ENCODE peak calls at places on chromosomes 16 and 17, in five cellular contexts. One of them, this sample, is unnamed.

GRCh38 chr16:11692171-11692570 is 23.9 kb downstream of the SNN start:
- DNase-seq in pancreas: no peak
- DNase-seq in fibroblast of lung: no peak
- DNase-seq in right atrium auricular region: peak; percentile 36
- DNase-seq in neural progenitor cell: no peak
- DNase-seq in this sample: no peak

GRCh38 chr16:2234813-2235170 is 1.5 kb upstream of the DNASE1L2 start:
- DNase-seq in fibroblast of lung: no peak
- DNase-seq in right atrium auricular region: no peak
- DNase-seq in neural progenitor cell: no peak
- DNase-seq in pancreas: no peak
- DNase-seq in this sample: no peak

GRCh38 chr17:69466905-69467630 is 52.6 kb downstream of the MAP2K6 start:
- DNase-seq in neural progenitor cell: peak; percentile 77
- DNase-seq in right atrium auricular region: no peak
- DNase-seq in pancreas: no peak
- DNase-seq in fibroblast of lung: peak; percentile 78
- DNase-seq in this sample: no peak

GRCh38 chr17:6456914-6457687 is 12.8 kb downstream of the PIMREG start:
- DNase-seq in fibroblast of lung: peak; percentile 63
- DNase-seq in right atrium auricular region: no peak
- DNase-seq in neural progenitor cell: no peak
- DNase-seq in pancreas: peak; percentile 58
- DNase-seq in this sample: peak; percentile 64

GRCh38 chr16:9091867-9092281 is 430 bp downstream of the HAPSTR1 start:
- DNase-seq in pancreas: no peak
- DNase-seq in fibroblast of lung: no peak
- DNase-seq in right atrium auricular region: no peak
- DNase-seq in neural progenitor cell: no peak
- DNase-seq in this sample: no peak

GRCh38 chr16:11395008-11395948 is 50.0 kb downstream of the RMI2 start:
- DNase-seq in neural progenitor cell: no peak
- DNase-seq in right atrium auricular region: no peak
- DNase-seq in fibroblast of lung: no peak
- DNase-seq in pancreas: peak; percentile 36
- DNase-seq in this sample: no peak

GRCh38 chr16:77452243-77452642 is 17.4 kb upstream of the ADAMTS18 start:
- DNase-seq in pancreas: no peak
- DNase-seq in right atrium auricular region: no peak
- DNase-seq in fibroblast of lung: no peak
- DNase-seq in neural progenitor cell: no peak
- DNase-seq in this sample: no peak

GRCh38 chr17:41133880-41134735 is 6.2 kb downstream of the KRTAP4-6 start:
- DNase-seq in neural progenitor cell: no peak
- DNase-seq in fibroblast of lung: peak; percentile 20
- DNase-seq in right atrium auricular region: no peak
- DNase-seq in pancreas: no peak
- DNase-seq in this sample: no peak

GRCh38 chr16:81005644-81006471 is 827 bp downstream of the CMC2 start:
- DNase-seq in pancreas: no peak
- DNase-seq in neural progenitor cell: peak; percentile 48
- DNase-seq in right atrium auricular region: peak; percentile 76
- DNase-seq in fibroblast of lung: no peak
- DNase-seq in this sample: no peak

GRCh38 chr17:28645576-28645939 is 600 bp upstream of the BLTP2 start:
- DNase-seq in right atrium auricular region: no peak
- DNase-seq in neural progenitor cell: no peak
- DNase-seq in pancreas: no peak
- DNase-seq in fibroblast of lung: no peak
- DNase-seq in this sample: no peak

GRCh38 chr16:4859900-4860255 is 12.6 kb downstream of the UBN1 start:
- DNase-seq in pancreas: no peak
- DNase-seq in neural progenitor cell: no peak
- DNase-seq in fibroblast of lung: peak; percentile 64
- DNase-seq in right atrium auricular region: no peak
- DNase-seq in this sample: no peak

GRCh38 chr17:47956818-47957590 is 679 bp downstream of the PRR15L start:
- DNase-seq in fibroblast of lung: no peak
- DNase-seq in neural progenitor cell: no peak
- DNase-seq in pancreas: peak; percentile 65
- DNase-seq in right atrium auricular region: no peak
- DNase-seq in this sample: no peak

GRCh38 chr17:63154586-63155244 is 188.7 kb downstream of the TANC2 start:
- DNase-seq in right atrium auricular region: no peak
- DNase-seq in pancreas: no peak
- DNase-seq in neural progenitor cell: no peak
- DNase-seq in fibroblast of lung: no peak
- DNase-seq in this sample: no peak

GRCh38 chr17:48757524-48757961 is 29.0 kb upstream of the HOXB13 start:
- DNase-seq in pancreas: no peak
- DNase-seq in neural progenitor cell: no peak
- DNase-seq in right atrium auricular region: no peak
- DNase-seq in fibroblast of lung: no peak
- DNase-seq in this sample: no peak

GRCh38 chr17:78844301-78845005 is 3.8 kb upstream of the USP36 start:
- DNase-seq in right atrium auricular region: no peak
- DNase-seq in fibroblast of lung: peak; percentile 34
- DNase-seq in pancreas: no peak
- DNase-seq in neural progenitor cell: no peak
- DNase-seq in this sample: no peak

GRCh38 chr17:48544356-48545021 is 420 bp downstream of the HOXB2 start:
- DNase-seq in pancreas: peak; percentile 63
- DNase-seq in right atrium auricular region: peak; percentile 90
- DNase-seq in fibroblast of lung: peak; percentile 94
- DNase-seq in neural progenitor cell: peak; percentile 72
- DNase-seq in this sample: no peak

GRCh38 chr16:87152221-87152755 is 164.9 kb downstream of the C16orf95 start:
- DNase-seq in neural progenitor cell: no peak
- DNase-seq in fibroblast of lung: no peak
- DNase-seq in right atrium auricular region: no peak
- DNase-seq in pancreas: no peak
- DNase-seq in this sample: no peak

GRCh38 chr16:71526111-71526998 is at the start of gene CHST4:
- DNase-seq in right atrium auricular region: no peak
- DNase-seq in neural progenitor cell: peak; percentile 68
- DNase-seq in fibroblast of lung: peak; percentile 74
- DNase-seq in pancreas: no peak
- DNase-seq in this sample: no peak

GRCh38 chr16:10322723-10323527 is 62.9 kb upstream of the ATF7IP2 start:
- DNase-seq in pancreas: no peak
- DNase-seq in right atrium auricular region: no peak
- DNase-seq in neural progenitor cell: no peak
- DNase-seq in fibroblast of lung: no peak
- DNase-seq in this sample: no peak

GRCh38 chr16:82344157-82344556 is 174.1 kb upstream of the MPHOSPH6 start:
- DNase-seq in right atrium auricular region: no peak
- DNase-seq in neural progenitor cell: peak; percentile 47
- DNase-seq in fibroblast of lung: no peak
- DNase-seq in pancreas: no peak
- DNase-seq in this sample: no peak

DNA sequence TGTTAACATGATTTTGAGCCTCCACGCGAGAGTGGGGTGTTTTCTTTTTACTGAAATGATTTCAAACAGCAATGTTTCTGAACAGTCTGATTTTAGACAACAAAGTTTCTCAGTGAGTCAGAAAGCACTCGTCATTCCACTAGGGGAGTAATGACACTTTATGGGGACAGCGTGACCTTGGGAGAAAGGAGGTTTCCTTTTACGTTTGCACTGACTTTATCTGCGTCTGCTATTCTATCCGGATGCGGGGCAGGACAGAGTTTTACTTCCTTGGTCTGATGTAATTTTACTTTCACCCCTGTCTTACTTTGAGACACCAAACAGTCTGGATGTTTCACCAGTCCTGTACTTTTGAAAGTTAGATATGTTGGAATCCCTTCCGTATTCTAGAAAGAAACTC is 20.7 kb downstream of the SLC47A1 start:
- DNase-seq in right atrium auricular region: peak; percentile 59
- DNase-seq in fibroblast of lung: no peak
- DNase-seq in neural progenitor cell: no peak
- DNase-seq in pancreas: no peak
- DNase-seq in this sample: no peak
- TF ChIP-seq CTCF in right atrium auricular region: no peak
- TF ChIP-seq CTCF in fibroblast of lung: no peak
- TF ChIP-seq CTCF in neural progenitor cell: no peak
- TF ChIP-seq CTCF in pancreas: no peak
- TF ChIP-seq CTCF in this sample: no peak

GRCh38 chr17:77330602-77331081 is 189.9 kb downstream of the SEC14L1 start:
- DNase-seq in right atrium auricular region: peak; percentile 50
- DNase-seq in pancreas: no peak
- DNase-seq in fibroblast of lung: no peak
- DNase-seq in neural progenitor cell: no peak
- DNase-seq in this sample: no peak
- H3K4me1 ChIP-seq in right atrium auricular region: peaks cover 18% of the 10 kb centered on the region
- H3K4me1 ChIP-seq in pancreas: no peaks in the 10 kb centered on the region
- H3K4me1 ChIP-seq in fibroblast of lung: peaks cover 19% of the 10 kb centered on the region
- H3K4me1 ChIP-seq in neural progenitor cell: no peaks in the 10 kb centered on the region
- H3K4me1 ChIP-seq in this sample: peaks cover 25% of the 10 kb centered on the region

GRCh38 chr17:75544250-75544649 is 18.8 kb downstream of the LLGL2 start:
- DNase-seq in fibroblast of lung: no peak
- DNase-seq in neural progenitor cell: no peak
- DNase-seq in right atrium auricular region: no peak
- DNase-seq in pancreas: no peak
- DNase-seq in this sample: no peak

GRCh38 chr17:75548839-75549238 is 23.3 kb downstream of the LLGL2 start:
- DNase-seq in pancreas: no peak
- DNase-seq in neural progenitor cell: no peak
- DNase-seq in right atrium auricular region: no peak
- DNase-seq in fibroblast of lung: no peak
- DNase-seq in this sample: no peak

GRCh38 chr17:75549246-75550138 is 24.0 kb downstream of the LLGL2 start:
- DNase-seq in pancreas: peak; percentile 88
- DNase-seq in fibroblast of lung: no peak
- DNase-seq in neural progenitor cell: peak; percentile 82
- DNase-seq in right atrium auricular region: no peak
- DNase-seq in this sample: peak; percentile 75

GRCh38 chr17:75546181-75546580 is 20.7 kb downstream of the LLGL2 start:
- DNase-seq in fibroblast of lung: no peak
- DNase-seq in right atrium auricular region: no peak
- DNase-seq in neural progenitor cell: no peak
- DNase-seq in pancreas: no peak
- DNase-seq in this sample: no peak

DNA sequence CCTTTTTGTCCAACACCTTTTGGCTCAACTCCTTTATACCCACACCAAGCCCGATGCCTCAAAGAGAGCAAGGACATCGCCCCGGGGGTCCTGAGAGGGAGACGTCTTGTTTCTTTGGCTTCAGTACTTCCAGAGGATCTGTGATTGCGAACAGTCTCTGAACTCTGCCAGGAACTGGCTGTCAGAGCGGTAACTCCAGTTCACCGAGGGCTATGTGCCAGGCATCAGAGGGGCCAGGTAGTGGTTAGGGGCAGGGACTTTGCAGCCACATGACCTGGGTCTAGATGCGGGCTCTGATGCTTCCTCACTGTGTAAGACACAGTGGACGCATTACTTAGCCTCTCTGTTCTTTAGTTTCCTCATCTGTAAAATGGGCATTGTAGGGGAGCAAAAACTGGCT is 21.6 kb downstream of the LLGL2 start:
- DNase-seq in pancreas: no peak
- DNase-seq in neural progenitor cell: no peak
- DNase-seq in right atrium auricular region: no peak
- DNase-seq in fibroblast of lung: no peak
- DNase-seq in this sample: no peak
- H3K27ac ChIP-seq in pancreas: peak overlapping the region; percentile 2
- H3K27ac ChIP-seq in neural progenitor cell: no peak overlapping the region
- H3K27ac ChIP-seq in right atrium auricular region: no peak overlapping the region
- H3K27ac ChIP-seq in fibroblast of lung: no peak overlapping the region
- H3K27ac ChIP-seq in this sample: no peak overlapping the region

GRCh38 chr16:13839577-13839976 is 80.4 kb upstream of the ERCC4 start:
- DNase-seq in right atrium auricular region: no peak
- DNase-seq in neural progenitor cell: no peak
- DNase-seq in fibroblast of lung: no peak
- DNase-seq in pancreas: no peak
- DNase-seq in this sample: no peak

GRCh38 chr16:13833510-13833909 is 86.4 kb upstream of the ERCC4 start:
- DNase-seq in fibroblast of lung: no peak
- DNase-seq in pancreas: no peak
- DNase-seq in right atrium auricular region: no peak
- DNase-seq in neural progenitor cell: no peak
- DNase-seq in this sample: no peak

GRCh38 chr16:13829712-13830304 is 90.1 kb upstream of the ERCC4 start:
- DNase-seq in pancreas: no peak
- DNase-seq in neural progenitor cell: no peak
- DNase-seq in fibroblast of lung: no peak
- DNase-seq in right atrium auricular region: no peak
- DNase-seq in this sample: no peak

GRCh38 chr16:13835935-13836334 is 84.0 kb upstream of the ERCC4 start:
- DNase-seq in neural progenitor cell: no peak
- DNase-seq in fibroblast of lung: no peak
- DNase-seq in pancreas: no peak
- DNase-seq in right atrium auricular region: no peak
- DNase-seq in this sample: no peak

GRCh38 chr16:13835357-13835756 is 84.6 kb upstream of the ERCC4 start:
- DNase-seq in pancreas: no peak
- DNase-seq in right atrium auricular region: no peak
- DNase-seq in fibroblast of lung: no peak
- DNase-seq in neural progenitor cell: no peak
- DNase-seq in this sample: no peak
- TF ChIP-seq CTCF in pancreas: no peak
- TF ChIP-seq CTCF in right atrium auricular region: no peak
- TF ChIP-seq CTCF in fibroblast of lung: no peak
- TF ChIP-seq CTCF in neural progenitor cell: no peak
- TF ChIP-seq CTCF in this sample: no peak

DNA sequence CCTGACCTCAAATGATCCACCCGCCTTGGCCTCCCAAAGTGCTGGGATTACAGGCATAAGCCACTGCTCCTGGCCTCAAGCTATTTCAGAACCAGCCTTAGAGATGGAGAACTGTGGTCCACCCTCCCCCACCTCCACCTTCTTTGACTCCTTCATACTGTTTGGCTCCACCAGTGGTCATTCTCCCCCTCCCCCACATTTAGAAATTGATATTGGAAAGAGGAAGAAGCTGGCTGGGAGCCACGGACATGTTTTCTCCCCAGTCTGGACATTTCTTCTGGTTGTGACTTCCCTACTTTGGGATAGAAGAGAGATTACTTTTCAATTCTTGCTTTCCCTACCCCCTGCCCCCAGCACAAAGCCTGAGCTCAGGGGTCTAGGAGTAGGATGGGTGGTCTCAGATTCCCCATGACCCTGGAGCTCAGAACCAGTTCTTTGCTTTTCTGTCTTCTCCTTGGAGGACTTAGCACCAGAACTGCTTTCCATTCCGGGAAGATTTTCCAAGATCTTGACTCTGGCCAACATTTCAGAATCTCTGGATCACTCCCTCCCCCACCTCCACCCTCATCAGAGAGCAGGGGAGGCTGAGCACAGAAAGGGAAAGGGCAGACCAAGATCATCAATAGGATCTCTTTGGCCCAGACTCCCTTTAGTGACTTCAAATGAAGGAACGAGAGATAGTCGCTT is 16.3 kb downstream of the CAVIN1 start:
- DNase-seq in pancreas: no peak
- DNase-seq in fibroblast of lung: no peak
- DNase-seq in neural progenitor cell: no peak
- DNase-seq in right atrium auricular region: no peak
- DNase-seq in this sample: no peak
- H3K4me1 ChIP-seq in pancreas: no peaks in the 10 kb centered on the region
- H3K4me1 ChIP-seq in fibroblast of lung: peaks cover 52% of the 10 kb centered on the region
- H3K4me1 ChIP-seq in neural progenitor cell: peaks cover 30% of the 10 kb centered on the region
- H3K4me1 ChIP-seq in right atrium auricular region: peaks cover 87% of the 10 kb centered on the region
- H3K4me1 ChIP-seq in this sample: peaks cover 45% of the 10 kb centered on the region

GRCh38 chr17:35188111-35188510 is 6.1 kb downstream of the SLC35G3 start:
- DNase-seq in fibroblast of lung: no peak
- DNase-seq in pancreas: no peak
- DNase-seq in right atrium auricular region: no peak
- DNase-seq in neural progenitor cell: no peak
- DNase-seq in this sample: no peak
- H3K27ac ChIP-seq in fibroblast of lung: no peak overlapping the region
- H3K27ac ChIP-seq in pancreas: no peak overlapping the region
- H3K27ac ChIP-seq in right atrium auricular region: no peak overlapping the region
- H3K27ac ChIP-seq in neural progenitor cell: no peak overlapping the region
- H3K27ac ChIP-seq in this sample: peak overlapping the region; percentile 28